ENCODE peak calls at places on chromosomes 7 and 10, in ten cellular contexts. L, V, F, G, I, W, D, E, X and J are unnamed samples.

GRCh38 chr7:144529269-144529926 is 125.9 kb upstream of the NOBOX start:
- DNase-seq in E (no peak), G (no peak), L (no peak), D (no peak), V (no peak), W (no peak), X (no peak), F (no peak), I (no peak), J (no peak)

GRCh38 chr7:30163231-30163894 is 28.6 kb downstream of the MTURN start:
- DNase-seq in W (no peak), D (no peak), X (no peak), L (no peak), G (peak), F (no peak), I (no peak), E (peak), V (no peak), J (no peak)

GRCh38 chr7:135659159-135659837 is 3.0 kb upstream of the STMP1 start:
- DNase-seq in I (no peak), W (no peak), G (no peak), L (no peak), X (no peak), V (no peak), E (no peak), F (no peak), D (peak), J (no peak)

GRCh38 chr7:74405191-74405898 is 48.4 kb upstream of the GTF2IRD1 start:
- DNase-seq in E (peak), L (peak), D (peak), W (peak), G (peak), F (no peak), X (no peak), I (no peak), V (peak), J (no peak)

GRCh38 chr7:149125189-149125863 is 798 bp downstream of the ZNF425 start:
- DNase-seq in X (no peak), G (no peak), F (no peak), L (no peak), I (peak), W (no peak), V (no peak), E (no peak), D (no peak), J (peak)

GRCh38 chr10:117137031-117137910 is 799 bp downstream of the VAX1 start:
- DNase-seq in E (no peak), G (no peak), I (peak), D (peak), L (peak), X (no peak), W (peak), F (peak), V (no peak), J (no peak)

GRCh38 chr10:33180390-33180789 is 154.1 kb downstream of the NRP1 start:
- DNase-seq in G (no peak), F (no peak), D (no peak), I (no peak), W (no peak), L (no peak), X (no peak), E (no peak), V (peak), J (peak)

GRCh38 chr7:10931161-10931560 is 42.5 kb upstream of the PHF14 start:
- DNase-seq in G (no peak), I (no peak), W (no peak), D (no peak), V (no peak), E (no peak), F (no peak), X (no peak), L (no peak), J (no peak)

GRCh38 chr10:124648131-124648475 is 96.1 kb downstream of the FAM53B start:
- DNase-seq in G (no peak), W (no peak), F (no peak), I (no peak), E (no peak), D (no peak), X (no peak), L (no peak), V (no peak), J (no peak)

GRCh38 chr7:117269895-117270294 is 53.0 kb downstream of the WNT2 start:
- DNase-seq in I (peak), F (peak), D (peak), W (no peak), X (no peak), V (peak), G (no peak), E (no peak), L (no peak), J (peak)

GRCh38 chr7:28572321-28573058 is 160.2 kb downstream of the CREB5 start:
- DNase-seq in L (no peak), F (no peak), I (no peak), X (no peak), W (peak), E (peak), G (no peak), V (no peak), D (no peak), J (no peak)

GRCh38 chr7:17690030-17690429 is 250.3 kb downstream of the SNX13 start:
- DNase-seq in X (no peak), E (no peak), L (no peak), F (peak), W (no peak), G (peak), V (peak), I (peak), D (peak), J (peak)

GRCh38 chr7:6164491-6164890 is 107.9 kb downstream of the CYTH3 start:
- DNase-seq in G (peak), V (no peak), F (no peak), W (peak), L (peak), I (no peak), X (peak), D (no peak), E (no peak), J (no peak)

GRCh38 chr10:14093735-14094484 is 236.8 kb downstream of the FRMD4A start:
- DNase-seq in I (peak), W (peak), V (peak), F (peak), D (peak), E (no peak), L (peak), G (peak), X (no peak), J (peak)
- TF ChIP-seq CTCF in I (peak), W (peak), V (peak), F (peak), D (peak), E (no peak), L (peak), G (peak), X (peak), J (peak)

DNA sequence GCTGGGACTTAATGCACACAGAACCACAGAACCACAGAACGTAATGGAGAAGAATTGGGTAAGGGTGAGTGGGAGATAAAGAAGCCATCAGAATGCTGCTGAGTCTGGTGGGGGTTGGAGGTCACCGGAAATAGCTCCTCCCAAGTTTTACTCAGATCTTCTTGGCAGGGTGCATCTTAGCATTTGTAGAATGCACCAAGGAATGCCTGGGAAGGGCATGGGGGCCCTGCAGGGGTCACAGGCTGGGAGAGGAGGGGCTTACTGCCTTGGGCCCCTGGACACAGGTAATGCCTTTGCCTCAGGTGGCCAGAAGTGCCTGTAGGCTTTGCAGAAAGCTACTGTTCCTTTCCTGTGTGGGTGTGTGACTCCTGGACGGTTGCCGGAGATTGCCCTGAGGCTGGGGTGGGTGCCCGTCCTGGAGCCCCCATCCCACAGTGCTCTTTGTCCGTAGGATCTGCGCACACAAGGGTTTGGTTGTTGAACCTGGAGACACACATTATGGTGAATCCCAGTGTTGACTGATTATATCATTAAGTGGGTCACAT is 55.1 kb downstream of the MGMT start:
- DNase-seq in F (no peak), G (no peak), I (no peak), E (no peak), D (no peak), L (peak), V (no peak), W (no peak), X (no peak), J (no peak)
- TF ChIP-seq CTCF in F (no peak), G (no peak), I (no peak), E (no peak), D (no peak), L (no peak), V (no peak), W (no peak), X (no peak), J (no peak)

GRCh38 chr7:99525713-99526440 is 21.4 kb downstream of the ZKSCAN5 start:
- DNase-seq in L (peak), G (peak), I (peak), F (no peak), D (peak), W (no peak), E (peak), X (no peak), V (peak), J (peak)
- TF ChIP-seq CTCF in L (peak), G (peak), I (no peak), F (peak), D (peak), W (peak), E (no peak), X (no peak), V (peak), J (peak)

DNA sequence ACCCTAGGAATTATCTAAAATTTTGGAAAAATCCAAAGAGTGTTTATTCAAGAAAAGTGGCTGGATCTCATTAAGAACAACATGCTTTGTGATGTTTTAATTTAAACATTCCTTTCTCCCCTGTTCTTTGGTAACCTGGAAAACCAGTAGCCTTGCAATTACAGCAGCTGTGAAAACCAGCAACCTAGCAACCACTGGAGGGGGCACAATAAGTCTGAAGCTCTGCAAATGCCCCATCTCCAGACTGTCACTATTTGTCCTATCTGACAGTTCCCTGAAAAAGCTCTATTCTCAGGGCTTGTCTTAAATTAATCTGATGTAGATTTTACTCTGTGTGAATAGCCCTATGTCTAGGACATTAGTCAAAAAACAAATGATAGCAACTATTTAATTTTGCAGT is 137.6 kb upstream of the THSD7A start:
- DNase-seq in D (no peak), L (no peak), E (no peak), F (no peak), W (no peak), V (no peak), X (no peak), G (no peak), I (no peak), J (no peak)
- TF ChIP-seq CTCF in D (no peak), L (peak), E (no peak), F (no peak), W (no peak), V (no peak), X (no peak), G (no peak), I (no peak), J (no peak)